ENCODE peak calls at places on chromosomes 5 and 9, in four cellular contexts. V is right cardiac atrium, K is fibroblast of lung, N is astrocyte. G is an unnamed sample.

GRCh38 chr9:108478871-108479332 is 376.9 kb downstream of the ACTL7B start:
- DNase-seq in V (no peak), K (peak; percentile 97), N (peak; percentile 88), G (peak; percentile 93)

GRCh38 chr9:7387844-7388243 is 411.7 kb downstream of the DMAC1 start:
- DNase-seq in V (peak; percentile 24), K (no peak), N (no peak), G (no peak)

GRCh38 chr5:148620696-148621095 is 33.6 kb downstream of the HTR4 start:
- DNase-seq in V (no peak), K (no peak), N (no peak), G (no peak)

GRCh38 chr5:111922344-111922743 is 165.3 kb upstream of the NREP start:
- DNase-seq in V (no peak), K (no peak), N (no peak), G (no peak)

GRCh38 chr9:89402695-89403427 is 84.6 kb downstream of the SECISBP2 start:
- DNase-seq in V (no peak), K (no peak), N (no peak), G (no peak)

GRCh38 chr9:82404484-82405280 is 416.1 kb downstream of the SPATA31D1 start:
- DNase-seq in V (no peak), K (peak; percentile 6), N (peak; percentile 74), G (peak; percentile 78)

GRCh38 chr5:15525679-15526275 is 25.8 kb downstream of the FBXL7 start:
- DNase-seq in V (no peak), K (peak; percentile 41), N (no peak), G (peak; percentile 32)

GRCh38 chr9:72909428-72909827 is 43.4 kb downstream of the ALDH1A1 start:
- DNase-seq in V (no peak), K (no peak), N (no peak), G (no peak)

GRCh38 chr5:175707751-175708375 is 50.0 kb downstream of the HRH2 start:
- DNase-seq in V (no peak), K (no peak), N (no peak), G (no peak)

GRCh38 chr5:143105216-143105905 is 298.1 kb downstream of the NR3C1 start:
- DNase-seq in V (no peak), K (no peak), N (no peak), G (no peak)
- H3K4me3 ChIP-seq in V (no peak overlapping the region), K (no peak overlapping the region), N (no peak overlapping the region), G (no peak overlapping the region)

DNA sequence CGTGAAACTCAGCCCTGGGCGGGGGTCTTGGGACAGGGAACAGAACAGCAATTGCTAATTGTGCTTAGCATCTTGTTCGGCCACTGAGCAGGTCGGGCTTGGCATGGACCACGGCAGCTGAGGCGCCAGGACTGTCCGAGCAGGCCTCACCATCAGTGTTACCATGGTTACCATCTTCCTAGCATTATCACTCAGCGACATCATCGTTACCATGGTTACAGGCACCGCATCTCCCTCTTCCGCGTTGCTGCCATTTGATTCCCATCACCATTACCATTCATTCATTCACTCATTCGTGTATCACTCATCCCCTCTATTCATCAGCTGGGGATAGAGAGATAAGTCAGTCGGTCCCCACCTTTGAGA is 81.0 kb upstream of the ZBTB43 start:
- DNase-seq in V (no peak), K (no peak), N (no peak), G (no peak)
- H3K4me3 ChIP-seq in V (no peak overlapping the region), K (no peak overlapping the region), N (no peak overlapping the region), G (no peak overlapping the region)

GRCh38 chr9:90642570-90643539 is at the start of gene DIRAS2:
- DNase-seq in V (peak; percentile 64), K (peak; percentile 65), N (peak; percentile 39), G (peak; percentile 56)

GRCh38 chr9:90641090-90641489 is 1.5 kb downstream of the DIRAS2 start:
- DNase-seq in V (no peak), K (no peak), N (no peak), G (no peak)

GRCh38 chr9:90645721-90646120 is 3.1 kb upstream of the DIRAS2 start:
- DNase-seq in V (no peak), K (no peak), N (no peak), G (no peak)

GRCh38 chr9:90637626-90638025 is 5.0 kb downstream of the DIRAS2 start:
- DNase-seq in V (no peak), K (no peak), N (no peak), G (no peak)

GRCh38 chr9:90641868-90642558 is 611 bp downstream of the DIRAS2 start:
- DNase-seq in V (no peak), K (no peak), N (no peak), G (peak; percentile 0)
- H3K4me3 ChIP-seq in V (peak overlapping the region; percentile 27), K (peak overlapping the region; percentile 49), N (peak overlapping the region; percentile 60), G (no peak overlapping the region)

DNA sequence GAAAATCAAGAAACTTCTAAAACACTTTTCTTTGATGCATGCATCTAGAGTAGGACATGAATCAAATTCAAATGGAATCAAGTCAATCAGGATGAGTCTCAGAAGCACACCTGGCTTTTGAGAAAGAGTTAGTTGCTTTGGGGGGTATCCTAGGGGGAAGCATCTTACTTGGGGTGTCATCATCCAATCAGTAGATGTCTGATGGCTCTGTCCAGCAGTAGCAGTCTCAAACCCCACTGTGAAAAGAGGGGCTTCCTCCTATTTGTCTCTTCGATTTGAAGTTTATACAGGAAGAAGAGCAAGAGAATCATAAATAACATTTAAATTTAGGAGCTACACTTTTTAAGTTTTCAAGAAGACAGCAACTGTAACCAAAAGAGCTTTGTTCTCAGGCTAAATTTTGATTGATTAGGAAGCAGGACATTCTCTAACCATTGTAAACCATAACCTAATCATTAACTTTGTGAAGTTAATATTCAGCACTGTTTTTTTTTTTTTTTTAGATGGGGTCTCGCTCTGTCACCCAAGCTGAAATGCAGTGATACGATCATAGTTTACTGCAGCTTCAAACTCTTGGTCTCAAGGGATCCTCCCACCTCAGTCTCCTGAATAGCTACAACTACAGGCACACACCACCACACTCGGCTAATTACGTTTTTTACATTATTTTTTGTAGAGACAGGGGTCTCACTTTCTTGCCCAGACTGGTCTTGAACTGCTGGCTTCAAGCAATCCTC is 614.7 kb downstream of the CSNK1G3 start:
- DNase-seq in V (no peak), K (no peak), N (no peak), G (no peak)
- H3K4me3 ChIP-seq in V (no peak overlapping the region), K (no peak overlapping the region), N (no peak overlapping the region), G (no peak overlapping the region)

DNA sequence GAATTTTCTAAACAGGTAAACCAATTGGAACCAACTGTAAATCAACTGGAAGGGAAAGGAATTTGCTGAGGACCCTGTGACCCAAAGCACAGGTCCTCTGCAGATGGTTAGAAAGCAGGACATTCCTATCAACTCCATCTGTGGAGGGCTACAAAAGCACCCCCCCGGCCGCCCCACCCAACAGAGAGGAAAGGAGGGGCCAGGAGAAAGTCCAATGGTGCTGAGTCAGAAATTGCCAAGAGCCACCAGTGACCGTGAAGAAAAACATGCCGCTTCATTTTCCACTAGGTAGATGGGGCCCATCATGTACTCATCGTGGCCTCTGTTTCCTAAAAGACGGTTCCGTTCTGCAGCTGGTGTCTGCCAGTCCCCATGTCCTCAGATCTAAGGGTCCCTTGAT is 66.3 kb downstream of the RAPGEF1 start:
- DNase-seq in V (no peak), K (no peak), N (no peak), G (no peak)
- H3K4me3 ChIP-seq in V (no peak overlapping the region), K (no peak overlapping the region), N (no peak overlapping the region), G (no peak overlapping the region)

DNA sequence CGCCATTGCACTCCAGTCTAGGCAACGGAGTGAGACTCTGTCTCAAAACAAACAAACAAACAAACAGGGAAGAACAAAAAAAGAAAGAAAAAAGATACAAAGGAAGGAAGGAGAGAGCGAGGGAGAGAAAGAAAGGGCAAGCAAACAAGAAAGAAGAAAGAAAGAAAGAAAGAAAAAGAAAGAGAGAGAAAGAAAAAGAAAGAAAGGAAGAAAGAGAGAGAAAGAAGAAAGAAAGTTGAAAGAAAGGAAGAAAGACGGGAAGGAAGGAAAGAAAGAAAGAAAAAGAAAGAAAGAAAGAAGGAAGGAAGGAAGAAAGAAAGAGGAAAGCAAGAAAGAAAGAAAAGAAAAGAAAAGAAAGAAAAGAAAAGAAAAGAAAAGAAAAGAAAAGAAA is 13.1 kb upstream of the ALDOB start:
- DNase-seq in V (no peak), K (no peak), N (no peak), G (no peak)
- H3K4me3 ChIP-seq in V (no peak overlapping the region), K (peak overlapping the region; percentile 65), N (no peak overlapping the region), G (no peak overlapping the region)

GRCh38 chr9:94639996-94640376 is 668 bp upstream of the FBP1 start:
- DNase-seq in V (no peak), K (no peak), N (no peak), G (no peak)
- H3K4me3 ChIP-seq in V (peak overlapping the region; percentile 59), K (no peak overlapping the region), N (no peak overlapping the region), G (no peak overlapping the region)

DNA sequence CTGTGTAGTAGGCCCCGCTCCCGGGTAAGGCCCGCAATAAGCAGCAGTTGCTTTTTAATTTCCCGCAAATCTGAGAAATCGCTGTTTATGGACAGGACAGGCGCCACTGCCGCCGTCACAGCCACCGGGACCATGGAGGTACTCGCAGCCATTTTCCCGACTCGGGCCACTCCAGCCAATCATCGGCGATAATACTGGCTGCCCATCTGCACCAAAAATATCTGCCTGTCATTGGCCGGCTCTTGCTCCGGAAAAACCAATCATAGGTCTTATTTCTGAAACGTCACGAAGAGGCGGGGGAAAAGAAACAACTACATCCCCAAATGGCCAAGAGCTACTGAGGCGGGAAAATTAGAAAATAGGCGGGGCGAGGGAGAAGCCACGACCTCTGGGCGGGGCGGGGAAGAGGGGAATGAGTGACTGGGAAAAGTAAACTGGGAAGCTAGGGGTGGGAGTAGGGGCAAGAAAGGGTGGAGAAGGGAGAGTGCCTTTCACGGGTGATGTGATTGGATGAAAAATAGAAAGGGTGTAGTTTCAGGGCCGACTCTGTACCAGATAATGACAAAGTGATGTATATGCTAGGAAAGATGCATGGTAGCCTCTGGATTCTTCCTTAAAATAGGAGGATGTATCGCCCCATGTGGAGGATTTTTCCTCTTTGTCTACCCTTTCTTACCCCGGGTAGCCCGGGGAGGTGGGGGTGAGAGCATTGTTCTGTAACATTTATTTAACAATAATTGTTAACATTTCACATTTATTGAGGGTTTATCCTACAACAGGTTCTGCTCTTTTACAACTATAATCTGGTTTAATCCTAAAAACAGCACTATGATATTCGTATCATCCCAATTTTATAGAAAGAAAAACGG is at the start of gene CDC23:
- DNase-seq in V (peak; percentile 95), K (peak; percentile 97), N (peak; percentile 96), G (peak; percentile 98)
- H3K4me3 ChIP-seq in V (peak within 1 kb of the TSS; percentile 98), K (peak within 1 kb of the TSS; percentile 92), N (peak within 1 kb of the TSS; percentile 99), G (peak within 1 kb of the TSS; percentile 100)

GRCh38 chr5:157178961-157179360 is 1.7 kb upstream of the ITK start:
- DNase-seq in V (no peak), K (no peak), N (no peak), G (no peak)
- H3K4me3 ChIP-seq in V (no peak overlapping the region), K (no peak overlapping the region), N (no peak overlapping the region), G (no peak overlapping the region)

GRCh38 chr5:59592101-59592500 is 301.4 kb downstream of the PDE4D start:
- DNase-seq in V (no peak), K (peak; percentile 83), N (no peak), G (peak; percentile 12)

GRCh38 chr5:59587489-59588337 is 305.8 kb downstream of the PDE4D start:
- DNase-seq in V (peak; percentile 85), K (peak; percentile 82), N (peak; percentile 83), G (peak; percentile 41)

GRCh38 chr5:59593608-59594007 is 299.9 kb downstream of the PDE4D start:
- DNase-seq in V (no peak), K (no peak), N (no peak), G (no peak)

GRCh38 chr5:59588922-59589321 is 304.6 kb downstream of the PDE4D start:
- DNase-seq in V (no peak), K (peak; percentile 14), N (peak; percentile 74), G (no peak)

GRCh38 chr5:59591162-59591561 is 302.4 kb downstream of the PDE4D start:
- DNase-seq in V (no peak), K (no peak), N (no peak), G (no peak)
- H3K4me3 ChIP-seq in V (no peak overlapping the region), K (no peak overlapping the region), N (no peak overlapping the region), G (no peak overlapping the region)

G was measured in fibroblast of the aortic adventitia.